ENCODE peak calls at places on chromosomes 11 and 22, in five cellular contexts. F, W, T, I and J are unnamed samples.

GRCh38 chr11:115990004-115990447 is 485.8 kb upstream of the CADM1 start:
- DNase-seq in F (no peak), W (peak), T (no peak), I (peak), J (no peak)

GRCh38 chr11:25200925-25201324 is 704.1 kb downstream of the LUZP2 start:
- DNase-seq in F (no peak), W (no peak), T (no peak), I (no peak), J (no peak)

GRCh38 chr11:93099811-93100210 is 98.0 kb downstream of the SLC36A4 start:
- DNase-seq in F (no peak), W (no peak), T (no peak), I (no peak), J (no peak)

GRCh38 chr22:44050766-44051747 is 27.0 kb downstream of the PARVB start:
- DNase-seq in F (no peak), W (no peak), T (no peak), I (no peak), J (no peak)

GRCh38 chr11:64390558-64390957 is 31.6 kb downstream of the RPS6KA4 start:
- DNase-seq in F (no peak), W (no peak), T (no peak), I (no peak), J (no peak)

GRCh38 chr11:22875869-22876473 is 15.7 kb upstream of the CCDC179 start:
- DNase-seq in F (no peak), W (peak), T (peak), I (peak), J (peak)

GRCh38 chr22:17695986-17696385 is 57.4 kb downstream of the BCL2L13 start:
- DNase-seq in F (no peak), W (no peak), T (no peak), I (no peak), J (no peak)

GRCh38 chr22:31241936-31242335 is 29.8 kb downstream of the LIMK2 start:
- DNase-seq in F (no peak), W (no peak), T (no peak), I (no peak), J (no peak)

GRCh38 chr22:19411690-19412045 is 19.9 kb downstream of the HIRA start:
- DNase-seq in F (no peak), W (no peak), T (no peak), I (no peak), J (no peak)

GRCh38 chr11:2214527-2215229 is 43.1 kb upstream of the TH start:
- DNase-seq in F (no peak), W (no peak), T (no peak), I (no peak), J (no peak)

GRCh38 chr22:49721211-49721763 is 106.4 kb downstream of the BRD1 start:
- DNase-seq in F (no peak), W (no peak), T (no peak), I (no peak), J (no peak)

GRCh38 chr11:12556788-12557384 is 117.3 kb upstream of the TEAD1 start:
- DNase-seq in F (no peak), W (peak), T (no peak), I (no peak), J (no peak)

GRCh38 chr22:50281957-50282356 is 11.8 kb upstream of the MAPK11 start:
- DNase-seq in F (no peak), W (peak), T (no peak), I (no peak), J (no peak)

GRCh38 chr11:93814966-93815633 is 31.0 kb downstream of the MED17 start:
- DNase-seq in F (no peak), W (no peak), T (no peak), I (no peak), J (no peak)